ENCODE peak calls at places on chromosome 20, in six cellular contexts. One of them, this sample, is unnamed.

GRCh38 chr20:38764563-38765355 is 16.5 kb downstream of the ACTR5 start:
- DNase-seq in heart right ventricle: no peak
- DNase-seq in GM12865: no peak
- DNase-seq in adipocyte: peak
- DNase-seq in kidney: no peak
- DNase-seq in Panc1: peak
- DNase-seq in this sample: peak

GRCh38 chr20:37243937-37244571 is 17.6 kb downstream of the GHRH start:
- DNase-seq in Panc1: no peak
- DNase-seq in kidney: no peak
- DNase-seq in GM12865: no peak
- DNase-seq in heart right ventricle: peak
- DNase-seq in adipocyte: no peak
- DNase-seq in this sample: peak

GRCh38 chr20:37992802-37993538 is 40.3 kb downstream of the TTI1 start:
- DNase-seq in GM12865: peak
- DNase-seq in adipocyte: peak
- DNase-seq in kidney: no peak
- DNase-seq in Panc1: no peak
- DNase-seq in heart right ventricle: peak
- DNase-seq in this sample: peak

GRCh38 chr20:49712918-49713778 is 530 bp downstream of the B4GALT5 start:
- DNase-seq in heart right ventricle: peak
- DNase-seq in Panc1: no peak
- DNase-seq in adipocyte: peak
- DNase-seq in GM12865: peak
- DNase-seq in kidney: peak
- DNase-seq in this sample: peak

GRCh38 chr20:60053125-60053812 is 95.0 kb downstream of the CDH26 start:
- DNase-seq in adipocyte: no peak
- DNase-seq in GM12865: no peak
- DNase-seq in kidney: no peak
- DNase-seq in heart right ventricle: no peak
- DNase-seq in Panc1: no peak
- DNase-seq in this sample: no peak

GRCh38 chr20:53322651-53323050 is 271.0 kb downstream of the ZNF217 start:
- DNase-seq in Panc1: no peak
- DNase-seq in adipocyte: no peak
- DNase-seq in heart right ventricle: no peak
- DNase-seq in kidney: no peak
- DNase-seq in GM12865: no peak
- DNase-seq in this sample: no peak

GRCh38 chr20:32134026-32134425 is 24.5 kb downstream of the TM9SF4 start:
- DNase-seq in adipocyte: no peak
- DNase-seq in GM12865: no peak
- DNase-seq in kidney: peak
- DNase-seq in heart right ventricle: no peak
- DNase-seq in Panc1: no peak
- DNase-seq in this sample: no peak

GRCh38 chr20:38298768-38299288 is 5.1 kb upstream of the BPI start:
- DNase-seq in adipocyte: peak
- DNase-seq in GM12865: no peak
- DNase-seq in kidney: peak
- DNase-seq in heart right ventricle: peak
- DNase-seq in Panc1: no peak
- DNase-seq in this sample: peak

GRCh38 chr20:44973053-44973452 is 6.7 kb downstream of the STK4 start:
- DNase-seq in GM12865: no peak
- DNase-seq in Panc1: no peak
- DNase-seq in heart right ventricle: no peak
- DNase-seq in kidney: no peak
- DNase-seq in adipocyte: peak
- DNase-seq in this sample: peak

GRCh38 chr20:2295886-2296544 is at the start of gene TGM3:
- DNase-seq in Panc1: no peak
- DNase-seq in adipocyte: no peak
- DNase-seq in kidney: no peak
- DNase-seq in GM12865: no peak
- DNase-seq in heart right ventricle: no peak
- DNase-seq in this sample: no peak

GRCh38 chr20:36319356-36320260 is 13.5 kb downstream of the DLGAP4 start:
- DNase-seq in adipocyte: no peak
- DNase-seq in kidney: peak
- DNase-seq in heart right ventricle: no peak
- DNase-seq in GM12865: no peak
- DNase-seq in Panc1: no peak
- DNase-seq in this sample: no peak

GRCh38 chr20:38724603-38725457 is 544 bp downstream of the SLC32A1 start:
- DNase-seq in GM12865: no peak
- DNase-seq in adipocyte: no peak
- DNase-seq in Panc1: no peak
- DNase-seq in heart right ventricle: no peak
- DNase-seq in kidney: no peak
- DNase-seq in this sample: no peak

GRCh38 chr20:5135363-5136012 is 8.7 kb downstream of the CDS2 start:
- DNase-seq in kidney: no peak
- DNase-seq in Panc1: no peak
- DNase-seq in adipocyte: no peak
- DNase-seq in heart right ventricle: no peak
- DNase-seq in GM12865: peak
- DNase-seq in this sample: no peak

GRCh38 chr20:31606928-31607639 is 2.0 kb downstream of the ID1 start:
- DNase-seq in adipocyte: peak
- DNase-seq in kidney: peak
- DNase-seq in heart right ventricle: peak
- DNase-seq in GM12865: no peak
- DNase-seq in Panc1: no peak
- DNase-seq in this sample: peak

GRCh38 chr20:32462900-32463641 is 104.9 kb downstream of the ASXL1 start:
- DNase-seq in GM12865: no peak
- DNase-seq in Panc1: no peak
- DNase-seq in heart right ventricle: no peak
- DNase-seq in kidney: peak
- DNase-seq in adipocyte: no peak
- DNase-seq in this sample: no peak

GRCh38 chr20:3674447-3674846 is 7.4 kb downstream of the ADAM33 start:
- DNase-seq in heart right ventricle: no peak
- DNase-seq in kidney: peak
- DNase-seq in adipocyte: no peak
- DNase-seq in GM12865: no peak
- DNase-seq in Panc1: no peak
- DNase-seq in this sample: no peak

GRCh38 chr20:1508576-1508975 is 17.4 kb upstream of the SIRPB2 start:
- DNase-seq in Panc1: no peak
- DNase-seq in adipocyte: no peak
- DNase-seq in GM12865: no peak
- DNase-seq in heart right ventricle: no peak
- DNase-seq in kidney: no peak
- DNase-seq in this sample: no peak

GRCh38 chr20:38202153-38202981 is 37.3 kb upstream of the TGM2 start:
- DNase-seq in adipocyte: no peak
- DNase-seq in Panc1: no peak
- DNase-seq in heart right ventricle: no peak
- DNase-seq in GM12865: no peak
- DNase-seq in kidney: no peak
- DNase-seq in this sample: no peak

GRCh38 chr20:25584905-25585704 is at the start of gene NINL:
- DNase-seq in Panc1: no peak
- DNase-seq in heart right ventricle: peak
- DNase-seq in GM12865: no peak
- DNase-seq in adipocyte: peak
- DNase-seq in kidney: peak
- DNase-seq in this sample: peak

GRCh38 chr20:64040231-64041039 is 4.5 kb downstream of the C20orf204 start:
- DNase-seq in kidney: peak
- DNase-seq in GM12865: no peak
- DNase-seq in heart right ventricle: no peak
- DNase-seq in Panc1: no peak
- DNase-seq in adipocyte: no peak
- DNase-seq in this sample: no peak

GRCh38 chr20:64038579-64039292 is 2.8 kb downstream of the C20orf204 start:
- DNase-seq in heart right ventricle: peak
- DNase-seq in kidney: peak
- DNase-seq in adipocyte: peak
- DNase-seq in Panc1: no peak
- DNase-seq in GM12865: peak
- DNase-seq in this sample: peak

GRCh38 chr20:64041040-64041780 is 5.2 kb downstream of the C20orf204 start:
- DNase-seq in Panc1: no peak
- DNase-seq in adipocyte: peak
- DNase-seq in GM12865: no peak
- DNase-seq in kidney: no peak
- DNase-seq in heart right ventricle: no peak
- DNase-seq in this sample: no peak

GRCh38 chr20:64038252-64038578 is 2.2 kb downstream of the C20orf204 start:
- DNase-seq in Panc1: no peak
- DNase-seq in adipocyte: no peak
- DNase-seq in kidney: no peak
- DNase-seq in GM12865: peak
- DNase-seq in heart right ventricle: no peak
- DNase-seq in this sample: no peak

GRCh38 chr20:64039293-64040160 is 3.5 kb downstream of the C20orf204 start:
- DNase-seq in GM12865: no peak
- DNase-seq in Panc1: no peak
- DNase-seq in kidney: no peak
- DNase-seq in adipocyte: no peak
- DNase-seq in heart right ventricle: no peak
- DNase-seq in this sample: no peak
- H3K4me3 ChIP-seq in GM12865: peak
- H3K4me3 ChIP-seq in Panc1: peak
- H3K4me3 ChIP-seq in kidney: no peak
- H3K4me3 ChIP-seq in adipocyte: no peak
- H3K4me3 ChIP-seq in heart right ventricle: peak
- H3K4me3 ChIP-seq in this sample: peak

GRCh38 chr20:58882704-58883089 is 30.2 kb downstream of the GNAS start:
- DNase-seq in kidney: no peak
- DNase-seq in heart right ventricle: no peak
- DNase-seq in GM12865: no peak
- DNase-seq in adipocyte: no peak
- DNase-seq in Panc1: no peak
- DNase-seq in this sample: no peak
- H3K4me3 ChIP-seq in kidney: no peak
- H3K4me3 ChIP-seq in heart right ventricle: no peak
- H3K4me3 ChIP-seq in GM12865: no peak
- H3K4me3 ChIP-seq in adipocyte: no peak
- H3K4me3 ChIP-seq in Panc1: no peak
- H3K4me3 ChIP-seq in this sample: no peak

DNA sequence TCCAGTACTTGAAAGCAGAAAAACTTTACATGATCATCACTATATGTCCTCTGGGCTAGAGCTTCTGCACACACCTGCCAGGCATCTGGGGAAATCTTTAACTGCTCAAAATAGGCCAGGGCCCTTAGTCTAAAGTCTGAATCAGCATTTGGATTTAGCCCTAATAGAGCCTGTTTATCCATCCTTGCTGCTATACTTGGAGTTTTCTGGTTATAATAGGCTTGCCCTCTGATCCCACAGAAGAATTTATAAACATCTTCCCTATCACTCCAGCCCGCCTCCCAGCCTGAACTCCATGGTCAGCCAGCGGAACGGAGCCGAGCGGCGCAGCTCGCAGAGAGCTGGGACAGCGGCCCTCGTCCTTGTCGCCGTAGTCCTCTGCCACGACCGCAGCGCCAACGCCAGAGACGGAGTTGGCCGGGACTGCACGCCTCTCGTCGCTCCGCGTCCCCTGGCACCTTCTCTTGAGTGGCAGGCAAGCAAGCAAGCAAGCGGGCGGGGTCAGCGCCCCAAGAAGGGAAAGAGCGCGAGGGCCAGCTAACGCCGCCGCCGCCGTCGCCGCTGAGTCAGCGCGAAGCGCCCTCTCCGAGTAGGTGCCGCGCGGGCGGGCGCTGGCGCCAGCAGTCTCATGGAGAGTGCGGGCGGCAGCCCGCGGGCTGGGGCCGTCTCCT is 25.4 kb upstream of the ASIP start:
- DNase-seq in heart right ventricle: peak
- DNase-seq in GM12865: peak
- DNase-seq in kidney: peak
- DNase-seq in Panc1: no peak
- DNase-seq in adipocyte: peak
- DNase-seq in this sample: peak
- H3K4me3 ChIP-seq in heart right ventricle: peak
- H3K4me3 ChIP-seq in GM12865: no peak
- H3K4me3 ChIP-seq in kidney: peak
- H3K4me3 ChIP-seq in Panc1: peak
- H3K4me3 ChIP-seq in adipocyte: peak
- H3K4me3 ChIP-seq in this sample: peak

DNA sequence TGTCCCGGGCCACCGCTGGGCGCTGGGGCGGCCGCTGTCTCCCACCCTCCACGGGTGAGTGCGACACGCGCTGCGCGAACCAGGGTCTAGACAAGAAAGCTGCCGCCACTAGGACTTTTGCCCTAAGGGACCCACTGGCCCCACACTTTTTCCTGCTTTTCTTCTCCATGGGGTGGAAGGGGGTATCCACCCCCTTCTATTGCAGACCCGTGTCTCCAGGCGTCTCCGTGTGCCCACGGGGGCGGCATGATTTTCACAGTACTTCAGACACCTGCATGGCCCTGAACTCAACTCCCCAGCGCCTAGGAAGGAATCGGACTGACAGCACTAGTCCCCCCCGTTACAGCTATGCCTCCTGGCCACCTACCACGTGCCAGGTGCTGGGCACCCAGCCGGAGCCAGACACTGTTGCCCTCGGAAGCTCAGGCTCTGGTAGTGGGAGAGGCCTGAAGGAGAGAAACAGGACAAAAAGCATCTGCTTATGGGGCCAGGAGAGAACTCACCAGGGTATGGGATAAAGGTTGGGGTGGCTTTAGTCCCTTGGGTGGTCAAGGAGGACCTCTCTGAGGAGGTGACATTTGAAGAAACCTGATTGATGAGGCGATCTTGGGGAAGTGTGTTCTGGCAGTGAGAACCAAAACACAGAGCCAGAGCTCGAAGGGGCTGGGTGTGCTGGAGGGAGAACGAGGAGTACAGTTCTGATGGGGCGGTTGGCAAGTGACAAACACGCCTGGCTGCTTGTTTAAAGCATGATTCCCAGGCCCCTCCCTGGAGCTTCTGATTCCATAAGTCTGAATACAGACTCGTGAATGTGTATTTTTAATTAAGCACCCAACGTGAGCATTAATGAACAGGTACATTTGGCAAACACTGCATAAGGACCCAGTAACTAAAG is 622 bp upstream of the NFATC2 start:
- DNase-seq in adipocyte: no peak
- DNase-seq in GM12865: no peak
- DNase-seq in heart right ventricle: no peak
- DNase-seq in kidney: peak
- DNase-seq in Panc1: no peak
- DNase-seq in this sample: no peak
- H3K4me3 ChIP-seq in adipocyte: no peak
- H3K4me3 ChIP-seq in GM12865: no peak
- H3K4me3 ChIP-seq in heart right ventricle: peak
- H3K4me3 ChIP-seq in kidney: no peak
- H3K4me3 ChIP-seq in Panc1: peak
- H3K4me3 ChIP-seq in this sample: no peak